ENCODE peak calls at places on chromosomes 2 and 18, in eight cellular contexts. J is BJ; X is activated effector memory CD4-positive, alpha-beta T cell treated with anti-CD3 and anti-CD28 coated beads, Interleukin-2, amount 50 U/mL, for 16 hours; A is right atrium auricular region; S is RWPE1; C is H4; Z is posterior cingulate gyrus; K is activated CD4-positive, alpha-beta T cell treated with anti-CD3 and anti-CD28 coated beads, Interleukin-2, amount 50 U/mL, for 4 hours. N is an unnamed sample.

GRCh38 chr2:158128168-158128973 is 26.7 kb downstream of the UPP2 start:
- DNase-seq in K (no peak), A (no peak), S (no peak), C (no peak), X (no peak), J (no peak), Z (no peak), N (no peak)

GRCh38 chr2:227903395-227903794 is 32.0 kb downstream of the DAW1 start:
- DNase-seq in J (no peak), S (no peak), Z (no peak), K (no peak), A (no peak), X (no peak), C (no peak), N (no peak)

GRCh38 chr2:226796840-226797288 is 2.8 kb downstream of the IRS1 start:
- DNase-seq in J (no peak), K (no peak), A (no peak), X (no peak), S (no peak), Z (peak), C (no peak), N (no peak)

GRCh38 chr2:39124770-39125075 is 3.9 kb upstream of the SOS1 start:
- DNase-seq in C (no peak), K (peak), J (no peak), Z (no peak), S (peak), X (peak), A (no peak), N (no peak)

GRCh38 chr2:112869258-112869842 is 32.8 kb upstream of the IL1B start:
- DNase-seq in Z (no peak), S (peak), A (peak), C (peak), J (peak), K (peak), X (no peak), N (no peak)

GRCh38 chr2:168889635-168890005 is 610 bp downstream of the SPC25 start:
- DNase-seq in S (no peak), X (no peak), A (no peak), J (no peak), C (no peak), K (no peak), Z (no peak), N (no peak)

GRCh38 chr18:32577561-32577960 is 106.9 kb upstream of the GAREM1 start:
- DNase-seq in A (no peak), K (no peak), X (no peak), Z (no peak), C (no peak), S (no peak), J (no peak), N (no peak)

GRCh38 chr18:29083545-29083944 is 906.6 kb upstream of the CDH2 start:
- DNase-seq in Z (no peak), A (peak), C (no peak), S (no peak), K (no peak), X (no peak), J (no peak), N (no peak)

GRCh38 chr2:190579945-190580866 is 45.7 kb upstream of the NEMP2 start:
- DNase-seq in J (no peak), C (no peak), S (no peak), Z (no peak), K (no peak), X (no peak), A (no peak), N (no peak)

GRCh38 chr18:48662021-48662661 is 123.3 kb downstream of the CTIF start:
- DNase-seq in C (peak), Z (no peak), J (no peak), X (peak), S (peak), K (no peak), A (no peak), N (no peak)

GRCh38 chr2:132911726-132912724 is 242.0 kb upstream of the LYPD1 start:
- DNase-seq in X (no peak), S (no peak), C (no peak), Z (no peak), K (no peak), A (no peak), J (no peak), N (no peak)

GRCh38 chr2:37203708-37204107 is 7.4 kb downstream of the CEBPZOS start:
- DNase-seq in X (no peak), Z (no peak), S (no peak), C (no peak), A (no peak), J (no peak), K (no peak), N (no peak)

GRCh38 chr2:157291018-157291417 is 33.5 kb downstream of the GALNT5 start:
- DNase-seq in Z (no peak), K (no peak), C (no peak), X (no peak), S (no peak), J (no peak), A (no peak), N (no peak)

GRCh38 chr18:10015941-10016819 is 102.4 kb downstream of the VAPA start:
- DNase-seq in X (no peak), A (no peak), S (peak), C (peak), Z (no peak), J (peak), K (no peak), N (no peak)

GRCh38 chr2:215383652-215384279 is 52.1 kb downstream of the FN1 start:
- DNase-seq in S (no peak), C (no peak), Z (no peak), K (no peak), J (no peak), X (no peak), A (no peak), N (peak)

GRCh38 chr2:190999058-190999457 is 14.9 kb downstream of the STAT1 start:
- DNase-seq in A (no peak), K (no peak), X (no peak), J (no peak), S (no peak), C (no peak), Z (no peak), N (no peak)

GRCh38 chr18:35024965-35025364 is 16.2 kb upstream of the MAPRE2 start:
- DNase-seq in S (no peak), J (peak), K (no peak), X (no peak), Z (no peak), A (peak), C (peak), N (peak)

GRCh38 chr2:191721331-191721730 is 43.4 kb downstream of the NABP1 start:
- DNase-seq in Z (no peak), A (no peak), J (no peak), C (no peak), S (no peak), X (no peak), K (no peak), N (no peak)

GRCh38 chr2:105007367-105007766 is 30.5 kb upstream of the MRPS9 start:
- DNase-seq in K (no peak), A (no peak), C (no peak), S (no peak), J (no peak), Z (no peak), X (no peak), N (no peak)

GRCh38 chr2:217065695-217066405 is 206.0 kb upstream of the TNP1 start:
- DNase-seq in C (peak), Z (no peak), K (no peak), A (no peak), S (peak), J (peak), X (no peak), N (no peak)

GRCh38 chr2:147468963-147469362 is 375.9 kb upstream of the ACVR2A start:
- DNase-seq in S (no peak), X (no peak), K (no peak), C (no peak), A (no peak), J (no peak), Z (no peak), N (no peak)

GRCh38 chr2:60882971-60883753 is 1.8 kb downstream of the REL start:
- DNase-seq in X (peak), J (no peak), S (peak), C (no peak), A (no peak), K (no peak), Z (no peak), N (no peak)

GRCh38 chr2:174051039-174051438 is 85.9 kb upstream of the SP3 start:
- DNase-seq in Z (no peak), J (no peak), K (no peak), S (no peak), C (no peak), X (no peak), A (no peak), N (no peak)

GRCh38 chr2:96764253-96764637 is 3.5 kb downstream of the CNNM4 start:
- DNase-seq in S (no peak), Z (no peak), C (no peak), X (no peak), A (no peak), J (no peak), K (no peak), N (no peak)

GRCh38 chr2:102141915-102142828 is at the start of gene IL1R1:
- DNase-seq in S (peak), X (no peak), Z (peak), K (no peak), J (no peak), C (no peak), A (peak), N (no peak)

GRCh38 chr18:76450912-76451421 is 44.1 kb downstream of the ZNF516 start:
- DNase-seq in S (no peak), K (no peak), J (no peak), X (no peak), A (peak), C (peak), Z (no peak), N (no peak)

GRCh38 chr2:232421189-232421785 is 14.6 kb downstream of the ALPG start:
- DNase-seq in J (no peak), X (peak), Z (no peak), A (no peak), S (no peak), K (no peak), C (no peak), N (no peak)

N was measured in esophagus muscularis mucosa.